ENCODE peak calls at places on chromosome 17, in eight cellular contexts. One of them, this sample, is unnamed.

GRCh38 chr17:31926100-31926729 is 10.6 kb upstream of the SUZ12 start:
- ATAC-seq in sciatic nerve: no peak
- ATAC-seq in left ventricle myocardium superior: no peak
- ATAC-seq in heart right ventricle: no peak
- ATAC-seq in naive thymus-derived CD4-positive, alpha-beta T cell: no peak
- ATAC-seq in PC-3: no peak
- ATAC-seq in aorta: no peak
- ATAC-seq in stimulated activated effector memory CD8-positive, alpha-beta T cell treated with anti-CD3 and anti-CD28 coated beads, Interleukin-12 subunit alpha, Interleukin-12 subunit beta, amount 100 ng/mL, for 72 hours: peak
- ATAC-seq in this sample: no peak

GRCh38 chr17:55275894-55276804 is 11.4 kb downstream of the HLF start:
- ATAC-seq in sciatic nerve: peak
- ATAC-seq in left ventricle myocardium superior: peak
- ATAC-seq in heart right ventricle: peak
- ATAC-seq in naive thymus-derived CD4-positive, alpha-beta T cell: no peak
- ATAC-seq in PC-3: peak
- ATAC-seq in aorta: no peak
- ATAC-seq in stimulated activated effector memory CD8-positive, alpha-beta T cell treated with anti-CD3 and anti-CD28 coated beads, Interleukin-12 subunit alpha, Interleukin-12 subunit beta, amount 100 ng/mL, for 72 hours: no peak
- ATAC-seq in this sample: no peak

GRCh38 chr17:62105361-62105760 is 40.3 kb upstream of the MED13 start:
- ATAC-seq in sciatic nerve: no peak
- ATAC-seq in left ventricle myocardium superior: no peak
- ATAC-seq in heart right ventricle: no peak
- ATAC-seq in naive thymus-derived CD4-positive, alpha-beta T cell: no peak
- ATAC-seq in PC-3: no peak
- ATAC-seq in aorta: no peak
- ATAC-seq in stimulated activated effector memory CD8-positive, alpha-beta T cell treated with anti-CD3 and anti-CD28 coated beads, Interleukin-12 subunit alpha, Interleukin-12 subunit beta, amount 100 ng/mL, for 72 hours: no peak
- ATAC-seq in this sample: no peak

GRCh38 chr17:33284022-33284421 is 9.1 kb downstream of the ASIC2 start:
- ATAC-seq in sciatic nerve: no peak
- ATAC-seq in left ventricle myocardium superior: peak
- ATAC-seq in heart right ventricle: no peak
- ATAC-seq in naive thymus-derived CD4-positive, alpha-beta T cell: no peak
- ATAC-seq in PC-3: peak
- ATAC-seq in aorta: peak
- ATAC-seq in stimulated activated effector memory CD8-positive, alpha-beta T cell treated with anti-CD3 and anti-CD28 coated beads, Interleukin-12 subunit alpha, Interleukin-12 subunit beta, amount 100 ng/mL, for 72 hours: no peak
- ATAC-seq in this sample: no peak

GRCh38 chr17:76997981-76998531 is 129.9 kb downstream of the MGAT5B start:
- ATAC-seq in sciatic nerve: no peak
- ATAC-seq in left ventricle myocardium superior: no peak
- ATAC-seq in heart right ventricle: no peak
- ATAC-seq in naive thymus-derived CD4-positive, alpha-beta T cell: peak
- ATAC-seq in PC-3: no peak
- ATAC-seq in aorta: no peak
- ATAC-seq in stimulated activated effector memory CD8-positive, alpha-beta T cell treated with anti-CD3 and anti-CD28 coated beads, Interleukin-12 subunit alpha, Interleukin-12 subunit beta, amount 100 ng/mL, for 72 hours: peak
- ATAC-seq in this sample: peak

GRCh38 chr17:51456942-51457341 is 196.6 kb downstream of the UTP18 start:
- ATAC-seq in sciatic nerve: no peak
- ATAC-seq in left ventricle myocardium superior: no peak
- ATAC-seq in heart right ventricle: no peak
- ATAC-seq in naive thymus-derived CD4-positive, alpha-beta T cell: no peak
- ATAC-seq in PC-3: no peak
- ATAC-seq in aorta: no peak
- ATAC-seq in stimulated activated effector memory CD8-positive, alpha-beta T cell treated with anti-CD3 and anti-CD28 coated beads, Interleukin-12 subunit alpha, Interleukin-12 subunit beta, amount 100 ng/mL, for 72 hours: peak
- ATAC-seq in this sample: no peak

GRCh38 chr17:39170558-39170957 is 4.6 kb upstream of the ARL5C start:
- ATAC-seq in sciatic nerve: no peak
- ATAC-seq in left ventricle myocardium superior: no peak
- ATAC-seq in heart right ventricle: no peak
- ATAC-seq in naive thymus-derived CD4-positive, alpha-beta T cell: no peak
- ATAC-seq in PC-3: no peak
- ATAC-seq in aorta: no peak
- ATAC-seq in stimulated activated effector memory CD8-positive, alpha-beta T cell treated with anti-CD3 and anti-CD28 coated beads, Interleukin-12 subunit alpha, Interleukin-12 subunit beta, amount 100 ng/mL, for 72 hours: no peak
- ATAC-seq in this sample: no peak

GRCh38 chr17:50037321-50038107 is 18.4 kb upstream of the ITGA3 start:
- ATAC-seq in sciatic nerve: peak
- ATAC-seq in left ventricle myocardium superior: peak
- ATAC-seq in heart right ventricle: peak
- ATAC-seq in naive thymus-derived CD4-positive, alpha-beta T cell: no peak
- ATAC-seq in PC-3: peak
- ATAC-seq in aorta: peak
- ATAC-seq in stimulated activated effector memory CD8-positive, alpha-beta T cell treated with anti-CD3 and anti-CD28 coated beads, Interleukin-12 subunit alpha, Interleukin-12 subunit beta, amount 100 ng/mL, for 72 hours: no peak
- ATAC-seq in this sample: no peak

GRCh38 chr17:8940866-8941471 is 24.5 kb downstream of the PIK3R5 start:
- ATAC-seq in sciatic nerve: no peak
- ATAC-seq in left ventricle myocardium superior: no peak
- ATAC-seq in heart right ventricle: no peak
- ATAC-seq in naive thymus-derived CD4-positive, alpha-beta T cell: peak
- ATAC-seq in PC-3: no peak
- ATAC-seq in aorta: no peak
- ATAC-seq in stimulated activated effector memory CD8-positive, alpha-beta T cell treated with anti-CD3 and anti-CD28 coated beads, Interleukin-12 subunit alpha, Interleukin-12 subunit beta, amount 100 ng/mL, for 72 hours: peak
- ATAC-seq in this sample: peak

GRCh38 chr17:80938556-80938955 is 53.1 kb upstream of the CHMP6 start:
- ATAC-seq in sciatic nerve: peak
- ATAC-seq in left ventricle myocardium superior: no peak
- ATAC-seq in heart right ventricle: no peak
- ATAC-seq in naive thymus-derived CD4-positive, alpha-beta T cell: peak
- ATAC-seq in PC-3: no peak
- ATAC-seq in aorta: no peak
- ATAC-seq in stimulated activated effector memory CD8-positive, alpha-beta T cell treated with anti-CD3 and anti-CD28 coated beads, Interleukin-12 subunit alpha, Interleukin-12 subunit beta, amount 100 ng/mL, for 72 hours: peak
- ATAC-seq in this sample: no peak

GRCh38 chr17:3447625-3448024 is 14.0 kb upstream of the OR1E2 start:
- ATAC-seq in sciatic nerve: no peak
- ATAC-seq in left ventricle myocardium superior: no peak
- ATAC-seq in heart right ventricle: no peak
- ATAC-seq in naive thymus-derived CD4-positive, alpha-beta T cell: no peak
- ATAC-seq in PC-3: peak
- ATAC-seq in aorta: no peak
- ATAC-seq in stimulated activated effector memory CD8-positive, alpha-beta T cell treated with anti-CD3 and anti-CD28 coated beads, Interleukin-12 subunit alpha, Interleukin-12 subunit beta, amount 100 ng/mL, for 72 hours: peak
- ATAC-seq in this sample: peak

GRCh38 chr17:38681096-38681495 is 6.3 kb upstream of the EPOP start:
- ATAC-seq in sciatic nerve: no peak
- ATAC-seq in left ventricle myocardium superior: no peak
- ATAC-seq in heart right ventricle: no peak
- ATAC-seq in naive thymus-derived CD4-positive, alpha-beta T cell: no peak
- ATAC-seq in PC-3: no peak
- ATAC-seq in aorta: no peak
- ATAC-seq in stimulated activated effector memory CD8-positive, alpha-beta T cell treated with anti-CD3 and anti-CD28 coated beads, Interleukin-12 subunit alpha, Interleukin-12 subunit beta, amount 100 ng/mL, for 72 hours: no peak
- ATAC-seq in this sample: no peak

GRCh38 chr17:606501-607243 is 108.0 kb downstream of the VPS53 start:
- ATAC-seq in sciatic nerve: no peak
- ATAC-seq in left ventricle myocardium superior: no peak
- ATAC-seq in heart right ventricle: no peak
- ATAC-seq in naive thymus-derived CD4-positive, alpha-beta T cell: no peak
- ATAC-seq in PC-3: no peak
- ATAC-seq in aorta: no peak
- ATAC-seq in stimulated activated effector memory CD8-positive, alpha-beta T cell treated with anti-CD3 and anti-CD28 coated beads, Interleukin-12 subunit alpha, Interleukin-12 subunit beta, amount 100 ng/mL, for 72 hours: no peak
- ATAC-seq in this sample: no peak

GRCh38 chr17:10827898-10828552 is 9.9 kb downstream of the PIRT start:
- ATAC-seq in sciatic nerve: no peak
- ATAC-seq in left ventricle myocardium superior: no peak
- ATAC-seq in heart right ventricle: no peak
- ATAC-seq in naive thymus-derived CD4-positive, alpha-beta T cell: no peak
- ATAC-seq in PC-3: no peak
- ATAC-seq in aorta: no peak
- ATAC-seq in stimulated activated effector memory CD8-positive, alpha-beta T cell treated with anti-CD3 and anti-CD28 coated beads, Interleukin-12 subunit alpha, Interleukin-12 subunit beta, amount 100 ng/mL, for 72 hours: no peak
- ATAC-seq in this sample: no peak

GRCh38 chr17:60586288-60586974 is 13.6 kb upstream of the PPM1D start:
- ATAC-seq in sciatic nerve: no peak
- ATAC-seq in left ventricle myocardium superior: no peak
- ATAC-seq in heart right ventricle: no peak
- ATAC-seq in naive thymus-derived CD4-positive, alpha-beta T cell: no peak
- ATAC-seq in PC-3: peak
- ATAC-seq in aorta: no peak
- ATAC-seq in stimulated activated effector memory CD8-positive, alpha-beta T cell treated with anti-CD3 and anti-CD28 coated beads, Interleukin-12 subunit alpha, Interleukin-12 subunit beta, amount 100 ng/mL, for 72 hours: no peak
- ATAC-seq in this sample: no peak

GRCh38 chr17:4901648-4902344 is 1.1 kb downstream of the CHRNE start:
- ATAC-seq in sciatic nerve: peak
- ATAC-seq in left ventricle myocardium superior: peak
- ATAC-seq in heart right ventricle: peak
- ATAC-seq in naive thymus-derived CD4-positive, alpha-beta T cell: peak
- ATAC-seq in PC-3: no peak
- ATAC-seq in aorta: peak
- ATAC-seq in stimulated activated effector memory CD8-positive, alpha-beta T cell treated with anti-CD3 and anti-CD28 coated beads, Interleukin-12 subunit alpha, Interleukin-12 subunit beta, amount 100 ng/mL, for 72 hours: no peak
- ATAC-seq in this sample: no peak

GRCh38 chr17:76491271-76492184 is 9.7 kb downstream of the RHBDF2 start:
- ATAC-seq in sciatic nerve: no peak
- ATAC-seq in left ventricle myocardium superior: peak
- ATAC-seq in heart right ventricle: peak
- ATAC-seq in naive thymus-derived CD4-positive, alpha-beta T cell: peak
- ATAC-seq in PC-3: no peak
- ATAC-seq in aorta: no peak
- ATAC-seq in stimulated activated effector memory CD8-positive, alpha-beta T cell treated with anti-CD3 and anti-CD28 coated beads, Interleukin-12 subunit alpha, Interleukin-12 subunit beta, amount 100 ng/mL, for 72 hours: no peak
- ATAC-seq in this sample: peak

GRCh38 chr17:9206989-9207317 is 185.6 kb downstream of the NTN1 start:
- ATAC-seq in sciatic nerve: peak
- ATAC-seq in left ventricle myocardium superior: no peak
- ATAC-seq in heart right ventricle: no peak
- ATAC-seq in naive thymus-derived CD4-positive, alpha-beta T cell: no peak
- ATAC-seq in PC-3: peak
- ATAC-seq in aorta: peak
- ATAC-seq in stimulated activated effector memory CD8-positive, alpha-beta T cell treated with anti-CD3 and anti-CD28 coated beads, Interleukin-12 subunit alpha, Interleukin-12 subunit beta, amount 100 ng/mL, for 72 hours: no peak
- ATAC-seq in this sample: no peak

GRCh38 chr17:73720187-73720834 is 76.1 kb upstream of the SDK2 start:
- ATAC-seq in sciatic nerve: no peak
- ATAC-seq in left ventricle myocardium superior: peak
- ATAC-seq in heart right ventricle: no peak
- ATAC-seq in naive thymus-derived CD4-positive, alpha-beta T cell: peak
- ATAC-seq in PC-3: no peak
- ATAC-seq in aorta: no peak
- ATAC-seq in stimulated activated effector memory CD8-positive, alpha-beta T cell treated with anti-CD3 and anti-CD28 coated beads, Interleukin-12 subunit alpha, Interleukin-12 subunit beta, amount 100 ng/mL, for 72 hours: peak
- ATAC-seq in this sample: peak

GRCh38 chr17:40553694-40554534 is 11.4 kb downstream of the CCR7 start:
- ATAC-seq in sciatic nerve: peak
- ATAC-seq in left ventricle myocardium superior: peak
- ATAC-seq in heart right ventricle: peak
- ATAC-seq in naive thymus-derived CD4-positive, alpha-beta T cell: peak
- ATAC-seq in PC-3: no peak
- ATAC-seq in aorta: peak
- ATAC-seq in stimulated activated effector memory CD8-positive, alpha-beta T cell treated with anti-CD3 and anti-CD28 coated beads, Interleukin-12 subunit alpha, Interleukin-12 subunit beta, amount 100 ng/mL, for 72 hours: peak
- ATAC-seq in this sample: peak

GRCh38 chr17:51078009-51078592 is 42.6 kb downstream of the SPAG9 start:
- ATAC-seq in sciatic nerve: no peak
- ATAC-seq in left ventricle myocardium superior: peak
- ATAC-seq in heart right ventricle: no peak
- ATAC-seq in naive thymus-derived CD4-positive, alpha-beta T cell: no peak
- ATAC-seq in PC-3: no peak
- ATAC-seq in aorta: no peak
- ATAC-seq in stimulated activated effector memory CD8-positive, alpha-beta T cell treated with anti-CD3 and anti-CD28 coated beads, Interleukin-12 subunit alpha, Interleukin-12 subunit beta, amount 100 ng/mL, for 72 hours: no peak
- ATAC-seq in this sample: no peak

GRCh38 chr17:71970312-71970711 is 150.5 kb upstream of the SOX9 start:
- ATAC-seq in sciatic nerve: no peak
- ATAC-seq in left ventricle myocardium superior: no peak
- ATAC-seq in heart right ventricle: no peak
- ATAC-seq in naive thymus-derived CD4-positive, alpha-beta T cell: no peak
- ATAC-seq in PC-3: peak
- ATAC-seq in aorta: no peak
- ATAC-seq in stimulated activated effector memory CD8-positive, alpha-beta T cell treated with anti-CD3 and anti-CD28 coated beads, Interleukin-12 subunit alpha, Interleukin-12 subunit beta, amount 100 ng/mL, for 72 hours: no peak
- ATAC-seq in this sample: no peak

GRCh38 chr17:44677136-44677535 is 12.4 kb downstream of the CCDC43 start:
- ATAC-seq in sciatic nerve: no peak
- ATAC-seq in left ventricle myocardium superior: no peak
- ATAC-seq in heart right ventricle: no peak
- ATAC-seq in naive thymus-derived CD4-positive, alpha-beta T cell: no peak
- ATAC-seq in PC-3: peak
- ATAC-seq in aorta: no peak
- ATAC-seq in stimulated activated effector memory CD8-positive, alpha-beta T cell treated with anti-CD3 and anti-CD28 coated beads, Interleukin-12 subunit alpha, Interleukin-12 subunit beta, amount 100 ng/mL, for 72 hours: no peak
- ATAC-seq in this sample: no peak

GRCh38 chr17:9228408-9229159 is 207.3 kb downstream of the NTN1 start:
- ATAC-seq in sciatic nerve: peak
- ATAC-seq in left ventricle myocardium superior: peak
- ATAC-seq in heart right ventricle: no peak
- ATAC-seq in naive thymus-derived CD4-positive, alpha-beta T cell: no peak
- ATAC-seq in PC-3: no peak
- ATAC-seq in aorta: peak
- ATAC-seq in stimulated activated effector memory CD8-positive, alpha-beta T cell treated with anti-CD3 and anti-CD28 coated beads, Interleukin-12 subunit alpha, Interleukin-12 subunit beta, amount 100 ng/mL, for 72 hours: peak
- ATAC-seq in this sample: no peak

GRCh38 chr17:65463242-65463641 is 98.2 kb downstream of the AXIN2 start:
- ATAC-seq in sciatic nerve: peak
- ATAC-seq in left ventricle myocardium superior: peak
- ATAC-seq in heart right ventricle: peak
- ATAC-seq in naive thymus-derived CD4-positive, alpha-beta T cell: no peak
- ATAC-seq in PC-3: no peak
- ATAC-seq in aorta: peak
- ATAC-seq in stimulated activated effector memory CD8-positive, alpha-beta T cell treated with anti-CD3 and anti-CD28 coated beads, Interleukin-12 subunit alpha, Interleukin-12 subunit beta, amount 100 ng/mL, for 72 hours: no peak
- ATAC-seq in this sample: no peak

GRCh38 chr17:39229274-39229913 is 3.6 kb upstream of the STAC2 start:
- ATAC-seq in sciatic nerve: no peak
- ATAC-seq in left ventricle myocardium superior: no peak
- ATAC-seq in heart right ventricle: no peak
- ATAC-seq in naive thymus-derived CD4-positive, alpha-beta T cell: no peak
- ATAC-seq in PC-3: peak
- ATAC-seq in aorta: no peak
- ATAC-seq in stimulated activated effector memory CD8-positive, alpha-beta T cell treated with anti-CD3 and anti-CD28 coated beads, Interleukin-12 subunit alpha, Interleukin-12 subunit beta, amount 100 ng/mL, for 72 hours: no peak
- ATAC-seq in this sample: no peak

GRCh38 chr17:77528516-77529327 is 388.0 kb downstream of the SEC14L1 start:
- ATAC-seq in sciatic nerve: peak
- ATAC-seq in left ventricle myocardium superior: peak
- ATAC-seq in heart right ventricle: peak
- ATAC-seq in naive thymus-derived CD4-positive, alpha-beta T cell: peak
- ATAC-seq in PC-3: no peak
- ATAC-seq in aorta: peak
- ATAC-seq in stimulated activated effector memory CD8-positive, alpha-beta T cell treated with anti-CD3 and anti-CD28 coated beads, Interleukin-12 subunit alpha, Interleukin-12 subunit beta, amount 100 ng/mL, for 72 hours: peak
- ATAC-seq in this sample: peak

GRCh38 chr17:3647769-3648540 is 11.4 kb downstream of the CTNS start:
- ATAC-seq in sciatic nerve: peak
- ATAC-seq in left ventricle myocardium superior: peak
- ATAC-seq in heart right ventricle: peak
- ATAC-seq in naive thymus-derived CD4-positive, alpha-beta T cell: peak
- ATAC-seq in PC-3: peak
- ATAC-seq in aorta: no peak
- ATAC-seq in stimulated activated effector memory CD8-positive, alpha-beta T cell treated with anti-CD3 and anti-CD28 coated beads, Interleukin-12 subunit alpha, Interleukin-12 subunit beta, amount 100 ng/mL, for 72 hours: peak
- ATAC-seq in this sample: peak

GRCh38 chr17:8696951-8697745 is 47.5 kb downstream of the CCDC42 start:
- ATAC-seq in sciatic nerve: no peak
- ATAC-seq in left ventricle myocardium superior: peak
- ATAC-seq in heart right ventricle: peak
- ATAC-seq in naive thymus-derived CD4-positive, alpha-beta T cell: no peak
- ATAC-seq in PC-3: no peak
- ATAC-seq in aorta: peak
- ATAC-seq in stimulated activated effector memory CD8-positive, alpha-beta T cell treated with anti-CD3 and anti-CD28 coated beads, Interleukin-12 subunit alpha, Interleukin-12 subunit beta, amount 100 ng/mL, for 72 hours: no peak
- ATAC-seq in this sample: no peak

GRCh38 chr17:3511841-3512511 is 36.2 kb downstream of the ASPA start:
- ATAC-seq in sciatic nerve: peak
- ATAC-seq in left ventricle myocardium superior: peak
- ATAC-seq in heart right ventricle: peak
- ATAC-seq in naive thymus-derived CD4-positive, alpha-beta T cell: no peak
- ATAC-seq in PC-3: no peak
- ATAC-seq in aorta: peak
- ATAC-seq in stimulated activated effector memory CD8-positive, alpha-beta T cell treated with anti-CD3 and anti-CD28 coated beads, Interleukin-12 subunit alpha, Interleukin-12 subunit beta, amount 100 ng/mL, for 72 hours: no peak
- ATAC-seq in this sample: no peak

GRCh38 chr17:77865109-77865611 is 93.3 kb upstream of the TNRC6C start:
- ATAC-seq in sciatic nerve: peak
- ATAC-seq in left ventricle myocardium superior: peak
- ATAC-seq in heart right ventricle: peak
- ATAC-seq in naive thymus-derived CD4-positive, alpha-beta T cell: no peak
- ATAC-seq in PC-3: no peak
- ATAC-seq in aorta: peak
- ATAC-seq in stimulated activated effector memory CD8-positive, alpha-beta T cell treated with anti-CD3 and anti-CD28 coated beads, Interleukin-12 subunit alpha, Interleukin-12 subunit beta, amount 100 ng/mL, for 72 hours: no peak
- ATAC-seq in this sample: no peak

GRCh38 chr17:21193031-21193430 is 20.9 kb downstream of the TMEM11 start:
- ATAC-seq in sciatic nerve: no peak
- ATAC-seq in left ventricle myocardium superior: no peak
- ATAC-seq in heart right ventricle: no peak
- ATAC-seq in naive thymus-derived CD4-positive, alpha-beta T cell: no peak
- ATAC-seq in PC-3: no peak
- ATAC-seq in aorta: no peak
- ATAC-seq in stimulated activated effector memory CD8-positive, alpha-beta T cell treated with anti-CD3 and anti-CD28 coated beads, Interleukin-12 subunit alpha, Interleukin-12 subunit beta, amount 100 ng/mL, for 72 hours: peak
- ATAC-seq in this sample: no peak

GRCh38 chr17:11269210-11269609 is 28.2 kb downstream of the SHISA6 start:
- ATAC-seq in sciatic nerve: no peak
- ATAC-seq in left ventricle myocardium superior: no peak
- ATAC-seq in heart right ventricle: no peak
- ATAC-seq in naive thymus-derived CD4-positive, alpha-beta T cell: no peak
- ATAC-seq in PC-3: no peak
- ATAC-seq in aorta: no peak
- ATAC-seq in stimulated activated effector memory CD8-positive, alpha-beta T cell treated with anti-CD3 and anti-CD28 coated beads, Interleukin-12 subunit alpha, Interleukin-12 subunit beta, amount 100 ng/mL, for 72 hours: no peak
- ATAC-seq in this sample: no peak

GRCh38 chr17:3903051-3903825 is 10.4 kb upstream of the CAMKK1 start:
- ATAC-seq in sciatic nerve: no peak
- ATAC-seq in left ventricle myocardium superior: no peak
- ATAC-seq in heart right ventricle: no peak
- ATAC-seq in naive thymus-derived CD4-positive, alpha-beta T cell: no peak
- ATAC-seq in PC-3: no peak
- ATAC-seq in aorta: no peak
- ATAC-seq in stimulated activated effector memory CD8-positive, alpha-beta T cell treated with anti-CD3 and anti-CD28 coated beads, Interleukin-12 subunit alpha, Interleukin-12 subunit beta, amount 100 ng/mL, for 72 hours: no peak
- ATAC-seq in this sample: no peak